ENCODE peak calls at places on chromosomes 2 and 18, in six cellular contexts. L is A549, A is pancreas, G is PC-3, C is tibial nerve, H is lung. R is an unnamed sample.

GRCh38 chr18:12264854-12265253 is 10.7 kb downstream of the CIDEA start:
- DNase-seq in L (no peak), A (no peak), G (no peak), C (no peak), H (no peak), R (no peak)

GRCh38 chr2:71655498-71655897 is 202.1 kb downstream of the DYSF start:
- DNase-seq in L (no peak), A (no peak), G (no peak), C (no peak), H (no peak), R (no peak)

GRCh38 chr18:49726564-49726963 is 86.8 kb downstream of the ACAA2 start:
- DNase-seq in L (no peak), A (no peak), G (no peak), C (no peak), H (no peak), R (no peak)

GRCh38 chr2:18719978-18720775 is 130.8 kb upstream of the NT5C1B start:
- DNase-seq in L (peak; percentile 7), A (no peak), G (peak; percentile 82), C (no peak), H (no peak), R (no peak)

GRCh38 chr18:68699043-68699442 is 15.9 kb downstream of the TMX3 start:
- DNase-seq in L (no peak), A (no peak), G (peak; percentile 42), C (no peak), H (no peak), R (no peak)

GRCh38 chr2:164538250-164538866 is 82.9 kb downstream of the GRB14 start:
- DNase-seq in L (peak; percentile 55), A (no peak), G (peak; percentile 73), C (no peak), H (no peak), R (no peak)

GRCh38 chr18:72692086-72692485 is 147.9 kb upstream of the CBLN2 start:
- DNase-seq in L (no peak), A (no peak), G (no peak), C (no peak), H (no peak), R (peak; percentile 31)

GRCh38 chr18:2102022-2102421 is 469.3 kb downstream of the METTL4 start:
- DNase-seq in L (no peak), A (no peak), G (no peak), C (no peak), H (no peak), R (no peak)

GRCh38 chr18:79912409-79912991 is 39.0 kb downstream of the SLC66A2 start:
- DNase-seq in L (no peak), A (peak; percentile 15), G (no peak), C (no peak), H (peak; percentile 28), R (no peak)

GRCh38 chr2:208265371-208265806 is 666 bp upstream of the PIKFYVE start:
- DNase-seq in L (peak; percentile 15), A (no peak), G (no peak), C (no peak), H (no peak), R (peak; percentile 48)

DNA sequence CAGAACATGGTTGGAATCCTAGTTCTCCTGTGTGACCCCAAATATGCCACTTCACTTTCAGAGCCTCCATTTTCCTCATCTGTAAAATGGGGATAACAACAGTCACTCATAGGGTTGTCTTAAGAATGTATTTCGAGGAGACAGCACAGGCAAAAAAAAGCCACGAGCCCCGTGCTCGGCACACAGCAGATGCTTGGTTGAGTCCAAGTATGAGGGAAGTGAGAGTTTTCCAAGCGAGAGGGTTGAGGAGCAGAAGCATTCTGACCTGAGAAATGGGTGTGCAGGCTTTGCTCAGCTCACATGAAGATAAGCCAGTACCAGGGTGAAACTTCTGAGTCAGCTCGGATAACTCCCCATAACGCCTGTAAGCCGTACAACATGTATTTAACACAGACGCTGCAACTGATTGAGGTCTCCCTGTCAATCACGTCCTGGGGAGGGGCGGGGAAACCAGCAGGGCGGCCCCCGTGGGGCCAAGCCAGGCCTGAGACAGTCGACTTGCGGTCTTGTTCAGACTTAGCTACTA is 23.0 kb upstream of the ODC1 start:
- DNase-seq in L (no peak), A (no peak), G (no peak), C (no peak), H (no peak), R (no peak)
- H3K4me3 ChIP-seq in L (no peak overlapping the region), A (no peak overlapping the region), G (no peak overlapping the region), C (no peak overlapping the region), H (no peak overlapping the region), R (no peak overlapping the region)

DNA sequence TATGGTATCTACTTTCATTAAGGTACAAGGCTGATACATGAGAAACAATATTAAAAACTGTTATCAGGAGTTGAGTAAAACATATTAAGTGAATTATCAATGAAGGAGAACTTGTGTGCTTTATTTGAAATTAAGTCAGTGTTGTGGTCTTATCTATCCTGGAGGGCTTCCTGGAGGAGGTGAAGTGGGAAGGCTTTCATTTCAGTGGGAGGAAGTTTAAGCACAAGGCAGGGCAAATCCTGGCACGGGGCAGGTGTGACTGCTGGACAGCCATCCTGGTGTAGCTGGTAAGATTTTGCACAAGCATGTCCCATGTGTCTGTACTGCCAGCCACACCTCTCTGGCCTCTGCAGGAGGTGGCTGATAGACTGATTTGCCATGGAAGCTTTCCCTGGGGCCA is 159.7 kb upstream of the SKOR2 start:
- DNase-seq in L (no peak), A (no peak), G (no peak), C (no peak), H (no peak), R (no peak)
- TF ChIP-seq CTCF in L (no peak), A (no peak), G (no peak), C (no peak), H (no peak), R (no peak)

GRCh38 chr2:51409920-51410319 is 378.0 kb upstream of the NRXN1 start:
- DNase-seq in L (no peak), A (no peak), G (no peak), C (no peak), H (no peak), R (no peak)
- H3K9me3 ChIP-seq in L (peaks cover 21% of the 10 kb centered on the region), A (no peaks in the 10 kb centered on the region), G (no peaks in the 10 kb centered on the region), C (peaks cover 3% of the 10 kb centered on the region), H (no peaks in the 10 kb centered on the region), R (peaks cover 3% of the 10 kb centered on the region)

GRCh38 chr18:7269903-7270302 is 39.0 kb downstream of the LRRC30 start:
- DNase-seq in L (no peak), A (no peak), G (no peak), C (no peak), H (no peak), R (no peak)

GRCh38 chr18:7272268-7273049 is 41.6 kb downstream of the LRRC30 start:
- DNase-seq in L (peak; percentile 33), A (peak; percentile 58), G (peak; percentile 88), C (peak; percentile 31), H (peak; percentile 70), R (peak; percentile 59)

GRCh38 chr18:7273301-7273911 is 42.5 kb downstream of the LRRC30 start:
- DNase-seq in L (no peak), A (peak; percentile 46), G (peak; percentile 91), C (peak; percentile 20), H (peak; percentile 66), R (peak; percentile 55)
- H3K4me3 ChIP-seq in L (no peak overlapping the region), A (no peak overlapping the region), G (no peak overlapping the region), C (no peak overlapping the region), H (no peak overlapping the region), R (no peak overlapping the region)

R was measured in mucosa of descending colon.